ENCODE peak calls at places on chromosomes 16 and 17, in nine cellular contexts. T is epithelial cell of esophagus; I is HFFc6; P is CD8-positive, alpha-beta T cell; E is non-pigmented ciliary epithelial cell; V is sciatic nerve; A is tibial nerve; H is endothelial cell; U is Caki2. R is an unnamed sample.

GRCh38 chr16:57794849-57795430 is 7.4 kb downstream of the KIFC3 start:
- DNase-seq in H (no peak), U (no peak), A (no peak), I (no peak), E (no peak), V (no peak), T (no peak), P (no peak), R (no peak)

GRCh38 chr16:55323637-55324490 is at the start of gene IRX6:
- DNase-seq in U (peak), H (peak), E (no peak), I (no peak), P (no peak), V (no peak), A (no peak), T (peak), R (peak)

GRCh38 chr17:41697122-41697962 is 8.7 kb downstream of the EIF1 start:
- DNase-seq in H (no peak), U (no peak), T (no peak), A (peak), E (no peak), V (peak), P (no peak), I (no peak), R (no peak)

GRCh38 chr16:69644790-69645189 is 79.0 kb downstream of the NFAT5 start:
- DNase-seq in P (no peak), A (no peak), I (no peak), H (no peak), T (no peak), V (no peak), U (no peak), E (no peak), R (no peak)

GRCh38 chr17:41885733-41886132 is 20.5 kb upstream of the KLHL11 start:
- DNase-seq in A (no peak), E (no peak), V (no peak), H (no peak), P (no peak), I (no peak), U (peak), T (no peak), R (no peak)

GRCh38 chr17:34579979-34580684 is 750 bp downstream of the TMEM132E start:
- DNase-seq in H (peak), T (peak), V (peak), A (no peak), I (no peak), P (no peak), U (peak), E (no peak), R (peak)

GRCh38 chr16:57341062-57341440 is 17.5 kb upstream of the CCL22 start:
- DNase-seq in H (no peak), I (no peak), T (no peak), P (no peak), E (no peak), U (no peak), V (no peak), A (no peak), R (no peak)

GRCh38 chr17:32142857-32143524 is 689 bp downstream of the RHOT1 start:
- DNase-seq in P (no peak), U (peak), H (peak), T (peak), I (peak), V (no peak), A (peak), E (peak), R (peak)

GRCh38 chr16:20040011-20040410 is 33.7 kb downstream of the GPR139 start:
- DNase-seq in V (no peak), A (no peak), E (no peak), U (no peak), I (no peak), T (no peak), P (no peak), H (no peak), R (no peak)

GRCh38 chr17:49523196-49523595 is 28.1 kb downstream of the NGFR start:
- DNase-seq in U (no peak), E (no peak), V (no peak), H (no peak), A (no peak), I (no peak), T (no peak), P (no peak), R (no peak)

GRCh38 chr17:43033947-43034622 is 9.1 kb downstream of the RND2 start:
- DNase-seq in V (no peak), I (no peak), T (no peak), E (no peak), H (no peak), P (no peak), U (no peak), A (no peak), R (no peak)

GRCh38 chr17:75455896-75456416 is 479 bp upstream of the TMEM94 start:
- DNase-seq in I (no peak), A (no peak), P (no peak), U (no peak), E (no peak), H (no peak), T (no peak), V (no peak), R (no peak)

GRCh38 chr17:21119247-21119944 is 7.4 kb upstream of the DHRS7B start:
- DNase-seq in A (peak), U (peak), V (peak), H (peak), T (peak), I (peak), E (no peak), P (peak), R (peak)

GRCh38 chr16:85384831-85385462 is 228.2 kb upstream of the GSE1 start:
- DNase-seq in A (no peak), T (peak), E (no peak), H (no peak), U (no peak), I (no peak), P (no peak), V (peak), R (peak)

GRCh38 chr16:54080524-54081008 is 206.0 kb downstream of the IRX3 start:
- DNase-seq in E (peak), P (no peak), I (peak), V (no peak), A (no peak), T (peak), U (peak), H (no peak), R (no peak)

GRCh38 chr17:17228521-17229279 is 8.3 kb downstream of the FLCN start:
- DNase-seq in U (no peak), A (no peak), H (no peak), T (no peak), I (no peak), V (no peak), P (no peak), E (no peak), R (no peak)